ENCODE peak calls at places on chromosomes 11 and 22, in seven cellular contexts. L is PC-9, J is BJ, M is HCT116, O is cardiac muscle cell, X is brain microvascular endothelial cell, A is lung. G is an unnamed sample.

GRCh38 chr11:122656073-122656630 is 630 bp downstream of the UBASH3B start:
- DNase-seq in L (peak; percentile 35), J (no peak), X (no peak), M (no peak), A (peak; percentile 33), O (peak; percentile 74), G (peak; percentile 76)

GRCh38 chr22:39463931-39464390 is 7.1 kb downstream of the MGAT3 start:
- DNase-seq in M (no peak), L (peak; percentile 77), J (no peak), X (no peak), O (no peak), A (peak; percentile 79), G (no peak)

GRCh38 chr11:37948258-37948657 is 1350.2 kb upstream of the RAG2 start:
- DNase-seq in L (no peak), X (no peak), A (no peak), O (no peak), M (no peak), J (no peak), G (no peak)

GRCh38 chr11:35087648-35088047 is 51.3 kb upstream of the CD44 start:
- DNase-seq in M (no peak), L (no peak), A (no peak), J (no peak), X (no peak), O (no peak), G (no peak)

GRCh38 chr11:68044898-68045351 is 6.1 kb downstream of the TCIRG1 start:
- DNase-seq in J (no peak), A (no peak), M (no peak), O (no peak), L (no peak), X (no peak), G (no peak)

GRCh38 chr22:38180841-38181452 is 683 bp downstream of the PLA2G6 start:
- DNase-seq in L (peak; percentile 83), A (peak; percentile 63), X (no peak), O (no peak), M (no peak), J (no peak), G (no peak)

GRCh38 chr11:113876074-113876797 is 864 bp upstream of the USP28 start:
- DNase-seq in L (no peak), O (no peak), M (no peak), X (no peak), A (no peak), J (no peak), G (no peak)

GRCh38 chr11:38425578-38425977 is 1827.5 kb upstream of the RAG2 start:
- DNase-seq in M (no peak), J (no peak), L (no peak), X (no peak), O (peak; percentile 29), A (no peak), G (no peak)

GRCh38 chr22:21960200-21961126 is 7.8 kb upstream of the PPM1F start:
- DNase-seq in X (no peak), L (no peak), O (no peak), A (no peak), J (no peak), M (no peak), G (no peak)

GRCh38 chr11:64450168-64450560 is 91.2 kb downstream of the RPS6KA4 start:
- DNase-seq in X (no peak), A (no peak), J (no peak), M (no peak), L (no peak), O (no peak), G (peak; percentile 12)

GRCh38 chr11:107316426-107316825 is 141.2 kb downstream of the CWF19L2 start:
- DNase-seq in J (no peak), M (no peak), O (no peak), L (no peak), A (no peak), X (no peak), G (no peak)

GRCh38 chr11:31820438-31820818 is 9.3 kb upstream of the PAX6 start:
- DNase-seq in X (no peak), O (no peak), J (no peak), L (no peak), A (no peak), M (no peak), G (no peak)

GRCh38 chr11:56916162-56916561 is 72.6 kb upstream of the OR5AK2 start:
- DNase-seq in M (no peak), L (no peak), X (no peak), O (no peak), J (no peak), A (no peak), G (no peak)

GRCh38 chr11:43723617-43724016 is 43.1 kb downstream of the HSD17B12 start:
- DNase-seq in M (no peak), A (no peak), O (no peak), J (no peak), X (no peak), L (no peak), G (no peak)

GRCh38 chr11:34427171-34427805 is 11.4 kb upstream of the CAT start:
- DNase-seq in X (peak; percentile 81), A (peak; percentile 51), J (peak; percentile 83), O (peak; percentile 9), L (peak; percentile 96), M (no peak), G (no peak)

GRCh38 chr11:16404781-16405180 is 48.4 kb upstream of the SOX6 start:
- DNase-seq in O (no peak), J (no peak), A (no peak), L (no peak), X (no peak), M (no peak), G (no peak)

GRCh38 chr11:101456812-101457211 is 127.0 kb downstream of the TRPC6 start:
- DNase-seq in X (no peak), M (no peak), A (no peak), O (no peak), J (no peak), L (no peak), G (no peak)
- TF ChIP-seq CTCF in X (peak; percentile 6), M (peak; percentile 48), A (no peak), O (peak; percentile 22), J (peak; percentile 33), L (peak; percentile 77), G (no peak)

DNA sequence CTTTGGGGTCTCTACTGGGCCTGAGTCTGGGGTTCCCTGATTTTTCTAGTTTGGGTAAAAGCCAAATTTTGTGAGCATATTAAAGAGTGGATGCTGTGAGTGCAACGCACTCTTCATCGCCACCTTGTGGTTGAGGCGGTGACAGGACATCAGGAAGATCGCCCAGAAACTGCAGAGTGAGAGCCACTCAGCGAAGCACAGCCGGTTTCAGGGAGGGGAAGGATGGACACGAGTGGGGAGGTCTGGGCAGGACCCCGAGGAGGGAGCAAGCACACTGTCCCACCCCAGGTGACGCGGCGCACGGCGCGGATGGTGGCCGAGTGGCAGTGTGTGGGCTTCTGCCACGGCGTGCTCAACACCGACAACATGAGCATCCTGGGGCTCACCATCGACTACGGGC is 9.1 kb downstream of the SELENOO start:
- DNase-seq in M (no peak), J (no peak), A (no peak), L (peak; percentile 53), O (peak; percentile 71), X (peak; percentile 55), G (peak; percentile 81)
- H3K36me3 ChIP-seq in M (peaks cover 18% of the 10 kb centered on the region), J (peaks cover 30% of the 10 kb centered on the region), A (peaks cover 41% of the 10 kb centered on the region), L (peaks cover 35% of the 10 kb centered on the region), O (peaks cover 25% of the 10 kb centered on the region), X (peaks cover 31% of the 10 kb centered on the region), G (peaks cover 25% of the 10 kb centered on the region)

DNA sequence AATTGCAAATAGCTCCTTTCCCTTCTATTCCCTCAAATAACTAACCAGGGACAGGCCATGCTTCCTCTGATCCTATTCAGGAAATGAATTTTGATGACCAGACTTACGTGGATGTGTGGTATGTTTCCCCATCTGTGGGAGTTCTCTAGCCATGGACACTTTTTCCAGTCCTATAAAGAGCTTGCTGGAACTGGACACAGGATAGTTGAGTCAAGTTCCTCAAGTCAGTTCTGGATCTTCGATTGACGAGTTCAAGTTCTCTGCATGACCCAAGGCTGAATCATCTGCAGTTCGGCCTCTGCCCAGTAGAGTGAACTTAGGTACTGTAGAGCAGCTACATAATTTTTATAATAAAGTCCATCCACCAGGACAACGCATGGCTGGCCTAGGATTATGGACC is 52.7 kb upstream of the CCND1 start:
- DNase-seq in X (peak; percentile 87), L (no peak), A (no peak), M (peak; percentile 54), O (no peak), J (peak; percentile 66), G (no peak)
- TF ChIP-seq CTCF in X (peak; percentile 71), L (no peak), A (no peak), M (peak; percentile 63), O (peak; percentile 36), J (peak; percentile 54), G (no peak)

GRCh38 chr11:111836162-111836561 is 35.2 kb downstream of the ALG9 start:
- DNase-seq in L (no peak), M (no peak), J (no peak), O (no peak), X (no peak), A (no peak), G (no peak)

GRCh38 chr11:111835665-111836064 is 35.7 kb downstream of the ALG9 start:
- DNase-seq in A (no peak), M (no peak), O (no peak), X (no peak), L (no peak), J (no peak), G (no peak)

GRCh38 chr11:111836766-111837165 is 34.6 kb downstream of the ALG9 start:
- DNase-seq in O (no peak), J (no peak), X (no peak), L (no peak), M (no peak), A (no peak), G (no peak)

GRCh38 chr11:111834432-111835163 is 36.8 kb downstream of the ALG9 start:
- DNase-seq in J (no peak), A (no peak), M (no peak), L (no peak), X (no peak), O (no peak), G (no peak)

DNA sequence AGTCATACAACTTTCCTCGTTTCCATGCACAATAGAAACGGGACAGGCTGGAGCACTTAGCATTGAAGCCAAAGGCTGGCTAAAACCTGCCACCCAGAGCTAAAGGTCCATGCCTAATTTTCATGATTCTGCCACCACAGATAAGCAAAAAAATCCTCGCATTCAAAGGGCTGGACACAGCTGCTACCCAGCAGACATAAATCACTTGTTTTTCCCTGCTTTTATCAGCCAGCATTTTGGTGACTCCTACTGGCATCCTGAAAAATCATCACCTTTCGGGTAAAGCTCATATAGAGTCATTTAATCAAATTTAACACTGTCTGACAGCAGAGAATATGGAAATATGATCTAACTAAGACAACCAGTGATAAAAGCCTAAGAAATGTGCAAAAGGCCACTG is 37.9 kb downstream of the ALG9 start:
- DNase-seq in L (no peak), M (no peak), X (peak; percentile 3), A (no peak), J (no peak), O (no peak), G (no peak)
- H3K36me3 ChIP-seq in L (peaks cover 29% of the 10 kb centered on the region), M (no peaks in the 10 kb centered on the region), X (peaks cover 3% of the 10 kb centered on the region), A (peaks cover 11% of the 10 kb centered on the region), J (peaks cover 1% of the 10 kb centered on the region), O (peaks cover 28% of the 10 kb centered on the region), G (peaks cover 15% of the 10 kb centered on the region)

G was measured in sigmoid colon.